ENCODE peak calls at places on chromosome 17, in eight cellular contexts. One of them, this sample, is unnamed.

GRCh38 chr17:838486-838885 is 56.3 kb downstream of the MRM3 start:
- DNase-seq in mucosa of descending colon: no peak
- DNase-seq in IMR-90: no peak
- DNase-seq in BE2C: no peak
- DNase-seq in GM06990: no peak
- DNase-seq in GM12865: no peak
- DNase-seq in fibroblast of lung: peak
- DNase-seq in kidney epithelial cell: no peak
- DNase-seq in this sample: no peak

GRCh38 chr17:29555840-29556239 is 11.0 kb downstream of the ABHD15 start:
- DNase-seq in mucosa of descending colon: no peak
- DNase-seq in GM12865: no peak
- DNase-seq in kidney epithelial cell: peak
- DNase-seq in IMR-90: no peak
- DNase-seq in GM06990: no peak
- DNase-seq in BE2C: no peak
- DNase-seq in fibroblast of lung: no peak
- DNase-seq in this sample: no peak

GRCh38 chr17:77189148-77189547 is 48.4 kb downstream of the SEC14L1 start:
- DNase-seq in fibroblast of lung: no peak
- DNase-seq in kidney epithelial cell: no peak
- DNase-seq in GM06990: no peak
- DNase-seq in IMR-90: no peak
- DNase-seq in GM12865: peak
- DNase-seq in mucosa of descending colon: no peak
- DNase-seq in BE2C: no peak
- DNase-seq in this sample: peak

GRCh38 chr17:71522383-71522782 is 598.4 kb upstream of the SOX9 start:
- DNase-seq in GM06990: no peak
- DNase-seq in kidney epithelial cell: no peak
- DNase-seq in mucosa of descending colon: no peak
- DNase-seq in IMR-90: no peak
- DNase-seq in BE2C: no peak
- DNase-seq in GM12865: no peak
- DNase-seq in fibroblast of lung: no peak
- DNase-seq in this sample: no peak

GRCh38 chr17:28727727-28728363 is 743 bp upstream of the NEK8 start:
- DNase-seq in fibroblast of lung: no peak
- DNase-seq in mucosa of descending colon: peak
- DNase-seq in IMR-90: peak
- DNase-seq in GM12865: peak
- DNase-seq in kidney epithelial cell: no peak
- DNase-seq in GM06990: peak
- DNase-seq in BE2C: peak
- DNase-seq in this sample: peak

GRCh38 chr17:75570034-75570676 is 17.4 kb upstream of the MYO15B start:
- DNase-seq in GM12865: no peak
- DNase-seq in GM06990: no peak
- DNase-seq in mucosa of descending colon: no peak
- DNase-seq in IMR-90: no peak
- DNase-seq in BE2C: no peak
- DNase-seq in kidney epithelial cell: no peak
- DNase-seq in fibroblast of lung: no peak
- DNase-seq in this sample: no peak

GRCh38 chr17:82795615-82796014 is 43.8 kb downstream of the TBCD start:
- DNase-seq in BE2C: no peak
- DNase-seq in GM12865: no peak
- DNase-seq in GM06990: no peak
- DNase-seq in IMR-90: no peak
- DNase-seq in fibroblast of lung: no peak
- DNase-seq in kidney epithelial cell: no peak
- DNase-seq in mucosa of descending colon: no peak
- DNase-seq in this sample: no peak

GRCh38 chr17:31099051-31099450 is 4.3 kb downstream of the NF1 start:
- DNase-seq in fibroblast of lung: no peak
- DNase-seq in GM12865: no peak
- DNase-seq in BE2C: no peak
- DNase-seq in kidney epithelial cell: no peak
- DNase-seq in IMR-90: peak
- DNase-seq in mucosa of descending colon: no peak
- DNase-seq in GM06990: no peak
- DNase-seq in this sample: no peak

GRCh38 chr17:37176683-37177082 is 199.1 kb upstream of the C17orf78 start:
- DNase-seq in GM06990: no peak
- DNase-seq in IMR-90: peak
- DNase-seq in mucosa of descending colon: no peak
- DNase-seq in fibroblast of lung: peak
- DNase-seq in kidney epithelial cell: peak
- DNase-seq in GM12865: no peak
- DNase-seq in BE2C: no peak
- DNase-seq in this sample: no peak

GRCh38 chr17:36183811-36184765 is 7.7 kb upstream of the TBC1D3B start:
- DNase-seq in GM06990: no peak
- DNase-seq in fibroblast of lung: peak
- DNase-seq in mucosa of descending colon: peak
- DNase-seq in BE2C: no peak
- DNase-seq in kidney epithelial cell: no peak
- DNase-seq in GM12865: no peak
- DNase-seq in IMR-90: no peak
- DNase-seq in this sample: no peak

GRCh38 chr17:17570798-17571716 is 20.5 kb downstream of the PEMT start:
- DNase-seq in GM06990: no peak
- DNase-seq in kidney epithelial cell: no peak
- DNase-seq in fibroblast of lung: no peak
- DNase-seq in BE2C: peak
- DNase-seq in mucosa of descending colon: no peak
- DNase-seq in IMR-90: no peak
- DNase-seq in GM12865: no peak
- DNase-seq in this sample: no peak

GRCh38 chr17:37368577-37368976 is 7.2 kb upstream of the C17orf78 start:
- DNase-seq in GM12865: no peak
- DNase-seq in GM06990: no peak
- DNase-seq in BE2C: no peak
- DNase-seq in IMR-90: peak
- DNase-seq in mucosa of descending colon: no peak
- DNase-seq in fibroblast of lung: peak
- DNase-seq in kidney epithelial cell: no peak
- DNase-seq in this sample: no peak

GRCh38 chr17:80308672-80309517 is 48.2 kb downstream of the RNF213 start:
- DNase-seq in GM06990: no peak
- DNase-seq in fibroblast of lung: no peak
- DNase-seq in IMR-90: no peak
- DNase-seq in mucosa of descending colon: no peak
- DNase-seq in GM12865: no peak
- DNase-seq in kidney epithelial cell: no peak
- DNase-seq in BE2C: no peak
- DNase-seq in this sample: no peak

GRCh38 chr17:17165666-17166308 is 40.3 kb downstream of the PLD6 start:
- DNase-seq in fibroblast of lung: no peak
- DNase-seq in mucosa of descending colon: peak
- DNase-seq in IMR-90: no peak
- DNase-seq in GM06990: no peak
- DNase-seq in BE2C: no peak
- DNase-seq in GM12865: no peak
- DNase-seq in kidney epithelial cell: no peak
- DNase-seq in this sample: no peak

GRCh38 chr17:752620-753219 is 656 bp upstream of the GEMIN4 start:
- DNase-seq in kidney epithelial cell: no peak
- DNase-seq in GM06990: no peak
- DNase-seq in mucosa of descending colon: peak
- DNase-seq in GM12865: peak
- DNase-seq in IMR-90: peak
- DNase-seq in fibroblast of lung: peak
- DNase-seq in BE2C: peak
- DNase-seq in this sample: no peak

GRCh38 chr17:2697611-2698162 is 13.9 kb downstream of the CLUH start:
- DNase-seq in IMR-90: no peak
- DNase-seq in kidney epithelial cell: no peak
- DNase-seq in mucosa of descending colon: no peak
- DNase-seq in BE2C: no peak
- DNase-seq in GM12865: no peak
- DNase-seq in fibroblast of lung: no peak
- DNase-seq in GM06990: no peak
- DNase-seq in this sample: no peak

GRCh38 chr17:75260679-75261335 is 599 bp downstream of the GGA3 start:
- DNase-seq in GM06990: no peak
- DNase-seq in fibroblast of lung: no peak
- DNase-seq in IMR-90: peak
- DNase-seq in BE2C: no peak
- DNase-seq in GM12865: peak
- DNase-seq in kidney epithelial cell: no peak
- DNase-seq in mucosa of descending colon: no peak
- DNase-seq in this sample: no peak

GRCh38 chr17:29449865-29450671 is 59.9 kb downstream of the TAOK1 start:
- DNase-seq in IMR-90: no peak
- DNase-seq in BE2C: no peak
- DNase-seq in mucosa of descending colon: no peak
- DNase-seq in GM06990: no peak
- DNase-seq in kidney epithelial cell: no peak
- DNase-seq in GM12865: no peak
- DNase-seq in fibroblast of lung: no peak
- DNase-seq in this sample: no peak

GRCh38 chr17:5181509-5182305 is 10.0 kb downstream of the ZNF594 start:
- DNase-seq in GM06990: no peak
- DNase-seq in mucosa of descending colon: no peak
- DNase-seq in BE2C: no peak
- DNase-seq in GM12865: no peak
- DNase-seq in IMR-90: no peak
- DNase-seq in fibroblast of lung: no peak
- DNase-seq in kidney epithelial cell: no peak
- DNase-seq in this sample: no peak

GRCh38 chr17:62650587-62650986 is 23.1 kb downstream of the MRC2 start:
- DNase-seq in mucosa of descending colon: no peak
- DNase-seq in GM06990: no peak
- DNase-seq in GM12865: no peak
- DNase-seq in BE2C: no peak
- DNase-seq in fibroblast of lung: no peak
- DNase-seq in IMR-90: no peak
- DNase-seq in kidney epithelial cell: no peak
- DNase-seq in this sample: no peak

GRCh38 chr17:4968916-4969550 is 1.4 kb upstream of the SPAG7 start:
- DNase-seq in mucosa of descending colon: peak
- DNase-seq in GM06990: no peak
- DNase-seq in kidney epithelial cell: peak
- DNase-seq in BE2C: no peak
- DNase-seq in GM12865: no peak
- DNase-seq in IMR-90: peak
- DNase-seq in fibroblast of lung: peak
- DNase-seq in this sample: no peak

GRCh38 chr17:68981288-68981687 is 26.1 kb upstream of the ABCA8 start:
- DNase-seq in fibroblast of lung: peak
- DNase-seq in BE2C: no peak
- DNase-seq in GM12865: peak
- DNase-seq in IMR-90: peak
- DNase-seq in GM06990: peak
- DNase-seq in kidney epithelial cell: peak
- DNase-seq in mucosa of descending colon: no peak
- DNase-seq in this sample: no peak

GRCh38 chr17:80377798-80378197 is 37.2 kb upstream of the ENDOV start:
- DNase-seq in kidney epithelial cell: no peak
- DNase-seq in GM12865: no peak
- DNase-seq in GM06990: no peak
- DNase-seq in fibroblast of lung: no peak
- DNase-seq in IMR-90: no peak
- DNase-seq in BE2C: no peak
- DNase-seq in mucosa of descending colon: no peak
- DNase-seq in this sample: no peak

GRCh38 chr17:75824591-75825518 is 19.3 kb downstream of the UNC13D start:
- DNase-seq in BE2C: peak
- DNase-seq in GM06990: peak
- DNase-seq in IMR-90: no peak
- DNase-seq in GM12865: no peak
- DNase-seq in kidney epithelial cell: no peak
- DNase-seq in mucosa of descending colon: peak
- DNase-seq in fibroblast of lung: no peak
- DNase-seq in this sample: no peak

DNA sequence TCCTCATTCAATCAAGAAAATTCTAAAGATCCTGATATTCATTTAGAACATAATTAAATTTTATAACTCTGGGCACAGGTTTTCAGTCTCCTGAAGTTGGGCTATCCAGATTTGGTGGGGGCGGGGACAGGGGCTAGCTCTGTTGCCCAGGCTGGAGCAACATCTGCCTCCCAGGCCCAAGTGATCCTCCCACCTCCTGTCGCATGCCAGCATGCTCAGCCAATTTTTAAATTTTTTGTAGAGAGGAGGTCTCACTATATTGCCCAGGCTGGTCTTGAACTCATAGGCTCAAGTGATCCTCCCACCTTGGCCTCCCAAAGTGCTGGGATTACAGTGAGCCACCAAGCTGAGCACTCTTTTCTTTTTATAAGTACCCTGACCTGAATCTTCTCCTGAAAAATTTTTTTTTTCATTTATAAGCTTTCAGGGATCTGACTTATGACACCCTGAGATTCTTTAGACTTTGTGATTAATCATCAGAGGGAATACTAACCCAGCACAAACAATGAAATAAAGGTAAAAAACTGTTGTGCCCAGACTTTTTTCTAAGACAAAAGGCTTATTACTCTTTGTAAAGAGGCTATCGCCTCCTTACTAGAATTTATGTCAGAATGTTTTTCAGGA is 62.6 kb downstream of the TUBD1 start:
- DNase-seq in fibroblast of lung: peak
- DNase-seq in GM12865: peak
- DNase-seq in mucosa of descending colon: no peak
- DNase-seq in BE2C: no peak
- DNase-seq in kidney epithelial cell: no peak
- DNase-seq in GM06990: no peak
- DNase-seq in IMR-90: peak
- DNase-seq in this sample: no peak
- H3K4me3 ChIP-seq in fibroblast of lung: peak
- H3K4me3 ChIP-seq in GM12865: peak
- H3K4me3 ChIP-seq in mucosa of descending colon: no peak
- H3K4me3 ChIP-seq in BE2C: no peak
- H3K4me3 ChIP-seq in kidney epithelial cell: peak
- H3K4me3 ChIP-seq in GM06990: no peak
- H3K4me3 ChIP-seq in IMR-90: no peak
- H3K4me3 ChIP-seq in this sample: peak

GRCh38 chr17:64741038-64741641 is 79.0 kb upstream of the SMURF2 start:
- DNase-seq in GM06990: no peak
- DNase-seq in GM12865: no peak
- DNase-seq in fibroblast of lung: peak
- DNase-seq in IMR-90: peak
- DNase-seq in BE2C: no peak
- DNase-seq in mucosa of descending colon: no peak
- DNase-seq in kidney epithelial cell: no peak
- DNase-seq in this sample: no peak
- H3K4me3 ChIP-seq in GM06990: no peak
- H3K4me3 ChIP-seq in GM12865: no peak
- H3K4me3 ChIP-seq in fibroblast of lung: peak
- H3K4me3 ChIP-seq in IMR-90: no peak
- H3K4me3 ChIP-seq in BE2C: no peak
- H3K4me3 ChIP-seq in mucosa of descending colon: no peak
- H3K4me3 ChIP-seq in kidney epithelial cell: no peak
- H3K4me3 ChIP-seq in this sample: no peak

GRCh38 chr17:40315678-40316570 is 6.9 kb downstream of the RARA start:
- DNase-seq in mucosa of descending colon: peak
- DNase-seq in fibroblast of lung: no peak
- DNase-seq in IMR-90: no peak
- DNase-seq in BE2C: no peak
- DNase-seq in GM06990: no peak
- DNase-seq in kidney epithelial cell: no peak
- DNase-seq in GM12865: no peak
- DNase-seq in this sample: no peak
- H3K4me3 ChIP-seq in mucosa of descending colon: no peak
- H3K4me3 ChIP-seq in fibroblast of lung: no peak
- H3K4me3 ChIP-seq in IMR-90: no peak
- H3K4me3 ChIP-seq in BE2C: peak
- H3K4me3 ChIP-seq in GM06990: no peak
- H3K4me3 ChIP-seq in kidney epithelial cell: no peak
- H3K4me3 ChIP-seq in GM12865: no peak
- H3K4me3 ChIP-seq in this sample: no peak

GRCh38 chr17:81481011-81481799 is 31.4 kb downstream of the ACTG1 start:
- DNase-seq in mucosa of descending colon: no peak
- DNase-seq in GM06990: no peak
- DNase-seq in kidney epithelial cell: no peak
- DNase-seq in fibroblast of lung: peak
- DNase-seq in BE2C: no peak
- DNase-seq in IMR-90: peak
- DNase-seq in GM12865: no peak
- DNase-seq in this sample: no peak
- H3K4me3 ChIP-seq in mucosa of descending colon: no peak
- H3K4me3 ChIP-seq in GM06990: no peak
- H3K4me3 ChIP-seq in kidney epithelial cell: peak
- H3K4me3 ChIP-seq in fibroblast of lung: peak
- H3K4me3 ChIP-seq in BE2C: no peak
- H3K4me3 ChIP-seq in IMR-90: peak
- H3K4me3 ChIP-seq in GM12865: no peak
- H3K4me3 ChIP-seq in this sample: no peak

This sample was measured in GM12864.